ENCODE peak calls at places on chromosomes 13 and 19, in five cellular contexts. One of them, this sample, is unnamed.

GRCh38 chr13:60386250-60386649 is 10.8 kb upstream of the TDRD3 start:
- DNase-seq in BE2C: no peak
- DNase-seq in choroid plexus epithelial cell: no peak
- DNase-seq in brain microvascular endothelial cell: no peak
- DNase-seq in cardiac fibroblast: no peak
- DNase-seq in this sample: no peak

GRCh38 chr19:12779162-12779993 is 4.0 kb upstream of the HOOK2 start:
- DNase-seq in BE2C: peak; percentile 78
- DNase-seq in choroid plexus epithelial cell: peak; percentile 97
- DNase-seq in brain microvascular endothelial cell: peak; percentile 79
- DNase-seq in cardiac fibroblast: peak; percentile 96
- DNase-seq in this sample: no peak

GRCh38 chr13:27393101-27393500 is 31.3 kb upstream of the GTF3A start:
- DNase-seq in BE2C: no peak
- DNase-seq in choroid plexus epithelial cell: no peak
- DNase-seq in brain microvascular endothelial cell: no peak
- DNase-seq in cardiac fibroblast: no peak
- DNase-seq in this sample: no peak

GRCh38 chr19:18417250-18418033 is 1.8 kb upstream of the SSBP4 start:
- DNase-seq in BE2C: peak; percentile 86
- DNase-seq in choroid plexus epithelial cell: peak; percentile 88
- DNase-seq in brain microvascular endothelial cell: peak; percentile 56
- DNase-seq in cardiac fibroblast: peak; percentile 95
- DNase-seq in this sample: no peak

GRCh38 chr19:22026687-22027086 is 15.9 kb upstream of the ZNF208 start:
- DNase-seq in BE2C: no peak
- DNase-seq in choroid plexus epithelial cell: no peak
- DNase-seq in brain microvascular endothelial cell: no peak
- DNase-seq in cardiac fibroblast: no peak
- DNase-seq in this sample: no peak

GRCh38 chr19:5048727-5049553 is 80.0 kb downstream of the KDM4B start:
- DNase-seq in BE2C: no peak
- DNase-seq in choroid plexus epithelial cell: peak; percentile 68
- DNase-seq in brain microvascular endothelial cell: peak; percentile 58
- DNase-seq in cardiac fibroblast: peak; percentile 76
- DNase-seq in this sample: no peak

GRCh38 chr19:30682576-30683536 is 310.7 kb downstream of the ZNF536 start:
- DNase-seq in BE2C: peak; percentile 84
- DNase-seq in choroid plexus epithelial cell: peak; percentile 87
- DNase-seq in brain microvascular endothelial cell: peak; percentile 73
- DNase-seq in cardiac fibroblast: peak; percentile 73
- DNase-seq in this sample: peak; percentile 23

GRCh38 chr19:38529610-38530009 is 88.1 kb downstream of the MAP4K1 start:
- DNase-seq in BE2C: no peak
- DNase-seq in choroid plexus epithelial cell: no peak
- DNase-seq in brain microvascular endothelial cell: no peak
- DNase-seq in cardiac fibroblast: no peak
- DNase-seq in this sample: no peak

GRCh38 chr13:83153833-83154232 is 728.4 kb downstream of the SLITRK1 start:
- DNase-seq in BE2C: no peak
- DNase-seq in choroid plexus epithelial cell: peak; percentile 77
- DNase-seq in brain microvascular endothelial cell: no peak
- DNase-seq in cardiac fibroblast: peak; percentile 14
- DNase-seq in this sample: no peak

GRCh38 chr13:39197645-39198007 is 159.4 kb downstream of the NHLRC3 start:
- DNase-seq in BE2C: no peak
- DNase-seq in choroid plexus epithelial cell: no peak
- DNase-seq in brain microvascular endothelial cell: no peak
- DNase-seq in cardiac fibroblast: no peak
- DNase-seq in this sample: no peak

GRCh38 chr13:38223093-38223492 is 126.6 kb upstream of the UFM1 start:
- DNase-seq in BE2C: peak; percentile 8
- DNase-seq in choroid plexus epithelial cell: peak; percentile 73
- DNase-seq in brain microvascular endothelial cell: peak; percentile 35
- DNase-seq in cardiac fibroblast: peak; percentile 59
- DNase-seq in this sample: no peak

GRCh38 chr13:40221460-40222201 is 444.8 kb downstream of the FOXO1 start:
- DNase-seq in BE2C: no peak
- DNase-seq in choroid plexus epithelial cell: peak; percentile 99
- DNase-seq in brain microvascular endothelial cell: peak; percentile 79
- DNase-seq in cardiac fibroblast: peak; percentile 81
- DNase-seq in this sample: no peak

GRCh38 chr19:39951065-39951650 is 16.7 kb upstream of the FCGBP start:
- DNase-seq in BE2C: no peak
- DNase-seq in choroid plexus epithelial cell: no peak
- DNase-seq in brain microvascular endothelial cell: no peak
- DNase-seq in cardiac fibroblast: no peak
- DNase-seq in this sample: no peak

GRCh38 chr13:76723551-76724232 is 162.5 kb downstream of the KCTD12 start:
- DNase-seq in BE2C: no peak
- DNase-seq in choroid plexus epithelial cell: peak; percentile 91
- DNase-seq in brain microvascular endothelial cell: peak; percentile 92
- DNase-seq in cardiac fibroblast: peak; percentile 84
- DNase-seq in this sample: peak; percentile 51

GRCh38 chr13:45615501-45616101 is at the start of gene ERICH6B:
- DNase-seq in BE2C: peak; percentile 62
- DNase-seq in choroid plexus epithelial cell: peak; percentile 42
- DNase-seq in brain microvascular endothelial cell: peak; percentile 37
- DNase-seq in cardiac fibroblast: peak; percentile 37
- DNase-seq in this sample: no peak

GRCh38 chr19:48381178-48381950 is 10.0 kb downstream of the KDELR1 start:
- DNase-seq in BE2C: no peak
- DNase-seq in choroid plexus epithelial cell: no peak
- DNase-seq in brain microvascular endothelial cell: no peak
- DNase-seq in cardiac fibroblast: no peak
- DNase-seq in this sample: no peak

GRCh38 chr13:44040070-44040753 is 160.5 kb downstream of the LACC1 start:
- DNase-seq in BE2C: no peak
- DNase-seq in choroid plexus epithelial cell: peak; percentile 71
- DNase-seq in brain microvascular endothelial cell: no peak
- DNase-seq in cardiac fibroblast: peak; percentile 46
- DNase-seq in this sample: no peak

GRCh38 chr13:49409008-49409407 is 34.9 kb downstream of the CAB39L start:
- DNase-seq in BE2C: no peak
- DNase-seq in choroid plexus epithelial cell: no peak
- DNase-seq in brain microvascular endothelial cell: no peak
- DNase-seq in cardiac fibroblast: no peak
- DNase-seq in this sample: no peak

DNA sequence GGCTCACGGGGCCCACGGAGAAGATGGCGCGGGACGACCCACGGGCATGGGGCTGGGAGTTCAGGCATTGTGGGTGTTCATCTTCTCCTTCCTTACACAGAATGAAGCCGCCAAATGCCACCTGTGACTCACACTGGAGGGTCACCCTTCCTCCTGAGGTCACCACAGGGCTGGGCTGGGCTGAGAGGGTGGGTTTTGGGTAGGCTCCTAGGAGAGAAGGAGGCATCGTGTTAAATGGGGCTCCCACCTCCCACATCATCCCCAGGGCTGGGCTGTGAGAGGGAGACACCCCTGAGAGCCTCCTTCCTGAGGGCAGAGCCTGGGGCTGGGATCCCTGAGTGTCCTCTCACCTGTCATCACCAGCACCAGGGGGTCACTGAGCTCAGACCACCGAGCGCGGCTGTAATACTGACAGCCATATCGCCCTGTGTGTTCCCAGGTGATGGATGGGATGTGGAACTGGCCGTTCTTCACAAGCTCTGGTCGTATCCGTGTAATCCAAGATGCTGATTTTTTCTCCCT is 1.4 kb downstream of the LILRB2 start:
- DNase-seq in BE2C: no peak
- DNase-seq in choroid plexus epithelial cell: no peak
- DNase-seq in brain microvascular endothelial cell: no peak
- DNase-seq in cardiac fibroblast: no peak
- DNase-seq in this sample: no peak
- H3K4me3 ChIP-seq in BE2C: no peak overlapping the region
- H3K4me3 ChIP-seq in choroid plexus epithelial cell: no peak overlapping the region
- H3K4me3 ChIP-seq in brain microvascular endothelial cell: no peak overlapping the region
- H3K4me3 ChIP-seq in cardiac fibroblast: no peak overlapping the region
- H3K4me3 ChIP-seq in this sample: no peak overlapping the region

GRCh38 chr13:29596064-29596418 is 553 bp upstream of the SLC7A1 start:
- DNase-seq in BE2C: no peak
- DNase-seq in choroid plexus epithelial cell: no peak
- DNase-seq in brain microvascular endothelial cell: no peak
- DNase-seq in cardiac fibroblast: no peak
- DNase-seq in this sample: no peak
- TF ChIP-seq CTCF in BE2C: no peak
- TF ChIP-seq CTCF in choroid plexus epithelial cell: no peak
- TF ChIP-seq CTCF in brain microvascular endothelial cell: no peak
- TF ChIP-seq CTCF in cardiac fibroblast: no peak
- TF ChIP-seq CTCF in this sample: no peak

GRCh38 chr13:110327036-110327790 is 20.1 kb downstream of the COL4A2 start:
- DNase-seq in BE2C: no peak
- DNase-seq in choroid plexus epithelial cell: peak; percentile 84
- DNase-seq in brain microvascular endothelial cell: peak; percentile 76
- DNase-seq in cardiac fibroblast: no peak
- DNase-seq in this sample: no peak
- H3K4me3 ChIP-seq in BE2C: no peak overlapping the region
- H3K4me3 ChIP-seq in choroid plexus epithelial cell: no peak overlapping the region
- H3K4me3 ChIP-seq in brain microvascular endothelial cell: no peak overlapping the region
- H3K4me3 ChIP-seq in cardiac fibroblast: no peak overlapping the region
- H3K4me3 ChIP-seq in this sample: no peak overlapping the region

GRCh38 chr19:15371786-15372380 is 7.7 kb downstream of the AKAP8 start:
- DNase-seq in BE2C: no peak
- DNase-seq in choroid plexus epithelial cell: no peak
- DNase-seq in brain microvascular endothelial cell: no peak
- DNase-seq in cardiac fibroblast: no peak
- DNase-seq in this sample: no peak

GRCh38 chr19:15373644-15374043 is 5.9 kb downstream of the AKAP8 start:
- DNase-seq in BE2C: no peak
- DNase-seq in choroid plexus epithelial cell: no peak
- DNase-seq in brain microvascular endothelial cell: no peak
- DNase-seq in cardiac fibroblast: no peak
- DNase-seq in this sample: no peak

GRCh38 chr19:15371119-15371518 is 8.5 kb downstream of the AKAP8 start:
- DNase-seq in BE2C: no peak
- DNase-seq in choroid plexus epithelial cell: no peak
- DNase-seq in brain microvascular endothelial cell: no peak
- DNase-seq in cardiac fibroblast: no peak
- DNase-seq in this sample: no peak

GRCh38 chr19:15372891-15373301 is 6.7 kb downstream of the AKAP8 start:
- DNase-seq in BE2C: no peak
- DNase-seq in choroid plexus epithelial cell: no peak
- DNase-seq in brain microvascular endothelial cell: no peak
- DNase-seq in cardiac fibroblast: no peak
- DNase-seq in this sample: no peak

DNA sequence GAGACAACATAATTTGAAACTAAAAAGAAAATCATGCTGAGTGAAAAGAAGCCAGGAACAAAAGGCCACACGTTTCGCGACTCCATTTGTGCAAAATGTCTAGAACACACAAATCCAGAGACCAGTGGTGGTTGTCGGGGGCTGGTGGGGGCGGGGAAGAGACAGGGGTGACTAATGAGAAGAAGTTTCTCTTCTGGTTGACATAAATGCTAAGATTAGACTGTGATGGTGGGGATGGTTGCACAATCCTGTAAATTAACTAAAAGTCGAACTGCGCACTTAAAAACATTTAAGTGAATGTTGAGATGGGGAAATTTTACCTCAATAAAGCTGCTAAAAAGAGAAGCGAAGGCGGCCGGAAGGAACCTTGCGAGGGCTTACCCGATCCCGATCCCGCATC is 7.1 kb downstream of the AKAP8 start:
- DNase-seq in BE2C: no peak
- DNase-seq in choroid plexus epithelial cell: no peak
- DNase-seq in brain microvascular endothelial cell: no peak
- DNase-seq in cardiac fibroblast: no peak
- DNase-seq in this sample: no peak
- TF ChIP-seq CTCF in BE2C: no peak
- TF ChIP-seq CTCF in choroid plexus epithelial cell: no peak
- TF ChIP-seq CTCF in brain microvascular endothelial cell: no peak
- TF ChIP-seq CTCF in cardiac fibroblast: no peak
- TF ChIP-seq CTCF in this sample: no peak